ENCODE peak calls at places on chromosomes 3 and 15, in six cellular contexts. One of them, this sample, is unnamed.

GRCh38 chr15:25481208-25481862 is 42.5 kb upstream of the UBE3A start:
- DNase-seq in sigmoid colon: no peak
- DNase-seq in endothelial cell of umbilical vein: no peak
- DNase-seq in uterus: no peak
- DNase-seq in A549: no peak
- DNase-seq in body of pancreas: peak
- DNase-seq in this sample: no peak

GRCh38 chr3:133891662-133892389 is 3.9 kb downstream of the RAB6B start:
- DNase-seq in sigmoid colon: no peak
- DNase-seq in endothelial cell of umbilical vein: no peak
- DNase-seq in uterus: no peak
- DNase-seq in A549: no peak
- DNase-seq in body of pancreas: no peak
- DNase-seq in this sample: peak

GRCh38 chr3:124177070-124177469 is 185.1 kb upstream of the ROPN1 start:
- DNase-seq in sigmoid colon: no peak
- DNase-seq in endothelial cell of umbilical vein: no peak
- DNase-seq in uterus: no peak
- DNase-seq in A549: no peak
- DNase-seq in body of pancreas: no peak
- DNase-seq in this sample: no peak

GRCh38 chr3:135966349-135966695 is 794 bp downstream of the PPP2R3A start:
- DNase-seq in sigmoid colon: no peak
- DNase-seq in endothelial cell of umbilical vein: no peak
- DNase-seq in uterus: no peak
- DNase-seq in A549: no peak
- DNase-seq in body of pancreas: no peak
- DNase-seq in this sample: no peak

GRCh38 chr15:99502661-99503060 is 63.1 kb upstream of the MEF2A start:
- DNase-seq in sigmoid colon: no peak
- DNase-seq in endothelial cell of umbilical vein: no peak
- DNase-seq in uterus: no peak
- DNase-seq in A549: no peak
- DNase-seq in body of pancreas: no peak
- DNase-seq in this sample: peak

GRCh38 chr3:172522871-172523818 is at the start of gene TNFSF10:
- DNase-seq in sigmoid colon: peak
- DNase-seq in endothelial cell of umbilical vein: peak
- DNase-seq in uterus: peak
- DNase-seq in A549: no peak
- DNase-seq in body of pancreas: peak
- DNase-seq in this sample: peak

GRCh38 chr15:63107895-63108546 is 13.6 kb upstream of the LACTB start:
- DNase-seq in sigmoid colon: no peak
- DNase-seq in endothelial cell of umbilical vein: peak
- DNase-seq in uterus: no peak
- DNase-seq in A549: peak
- DNase-seq in body of pancreas: peak
- DNase-seq in this sample: no peak

GRCh38 chr3:183332487-183332886 is 79.4 kb downstream of the B3GNT5 start:
- DNase-seq in sigmoid colon: no peak
- DNase-seq in endothelial cell of umbilical vein: no peak
- DNase-seq in uterus: no peak
- DNase-seq in A549: no peak
- DNase-seq in body of pancreas: no peak
- DNase-seq in this sample: no peak

GRCh38 chr15:43998607-43999006 is 171.8 kb downstream of the WDR76 start:
- DNase-seq in sigmoid colon: no peak
- DNase-seq in endothelial cell of umbilical vein: peak
- DNase-seq in uterus: no peak
- DNase-seq in A549: no peak
- DNase-seq in body of pancreas: peak
- DNase-seq in this sample: no peak

GRCh38 chr15:28026764-28027713 is 72.1 kb downstream of the OCA2 start:
- DNase-seq in sigmoid colon: no peak
- DNase-seq in endothelial cell of umbilical vein: no peak
- DNase-seq in uterus: no peak
- DNase-seq in A549: no peak
- DNase-seq in body of pancreas: no peak
- DNase-seq in this sample: no peak

GRCh38 chr3:122893282-122893681 is 98.4 kb downstream of the SLC49A4 start:
- DNase-seq in sigmoid colon: no peak
- DNase-seq in endothelial cell of umbilical vein: no peak
- DNase-seq in uterus: no peak
- DNase-seq in A549: no peak
- DNase-seq in body of pancreas: no peak
- DNase-seq in this sample: no peak

GRCh38 chr3:30567139-30567753 is 39.2 kb upstream of the TGFBR2 start:
- DNase-seq in sigmoid colon: no peak
- DNase-seq in endothelial cell of umbilical vein: no peak
- DNase-seq in uterus: no peak
- DNase-seq in A549: no peak
- DNase-seq in body of pancreas: no peak
- DNase-seq in this sample: no peak

GRCh38 chr3:112814256-112814655 is 32.4 kb downstream of the CD200R1L start:
- DNase-seq in sigmoid colon: no peak
- DNase-seq in endothelial cell of umbilical vein: peak
- DNase-seq in uterus: no peak
- DNase-seq in A549: peak
- DNase-seq in body of pancreas: no peak
- DNase-seq in this sample: no peak

GRCh38 chr3:191376742-191377141 is 46.4 kb upstream of the UTS2B start:
- DNase-seq in sigmoid colon: no peak
- DNase-seq in endothelial cell of umbilical vein: peak
- DNase-seq in uterus: no peak
- DNase-seq in A549: no peak
- DNase-seq in body of pancreas: no peak
- DNase-seq in this sample: peak

DNA sequence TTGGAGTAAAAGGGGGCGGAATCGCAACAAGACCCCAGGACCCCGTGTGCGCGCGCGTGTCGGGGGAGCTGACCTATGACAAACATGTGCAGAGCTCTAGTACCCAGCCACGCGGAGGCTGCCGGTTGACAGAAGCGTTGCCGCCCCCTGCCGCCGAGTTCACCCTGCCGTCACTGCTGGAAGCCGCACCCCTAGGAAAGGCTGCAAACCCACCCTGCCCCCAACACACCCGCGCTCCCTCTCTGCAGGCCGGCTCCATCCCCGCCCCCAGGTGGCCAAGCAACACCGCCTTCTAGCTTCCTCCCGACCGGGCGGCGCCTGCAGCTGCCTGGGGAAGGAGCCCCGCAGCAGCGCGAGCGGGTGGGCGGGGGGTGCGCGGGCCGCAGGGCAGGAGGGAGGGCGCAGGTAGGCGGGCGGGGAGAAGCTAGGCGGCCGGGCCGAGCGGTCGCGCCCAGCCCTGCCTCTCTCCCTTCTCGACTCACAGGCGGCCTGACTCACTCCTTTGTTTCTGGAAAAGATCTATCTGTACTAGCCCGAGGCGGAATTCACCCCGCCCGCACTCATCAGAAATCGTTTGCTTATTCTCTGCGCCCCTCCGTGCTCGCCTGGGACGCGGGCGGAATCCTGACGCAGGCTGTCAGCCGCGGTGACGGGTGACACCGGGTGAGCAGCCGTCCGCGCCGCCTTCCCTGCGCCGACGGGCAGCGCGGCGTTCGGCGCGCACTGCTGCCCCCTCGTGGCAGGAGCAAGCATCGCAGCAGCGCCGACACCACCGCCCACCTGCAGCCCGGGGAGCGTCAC is 160.8 kb downstream of the GAP43 start:
- DNase-seq in sigmoid colon: peak
- DNase-seq in endothelial cell of umbilical vein: peak
- DNase-seq in uterus: peak
- DNase-seq in A549: peak
- DNase-seq in body of pancreas: peak
- DNase-seq in this sample: peak
- TF ChIP-seq POLR2A in sigmoid colon: no peak
- TF ChIP-seq POLR2A in endothelial cell of umbilical vein: no peak
- TF ChIP-seq POLR2A in uterus: peak
- TF ChIP-seq POLR2A in A549: peak
- TF ChIP-seq POLR2A in body of pancreas: peak
- TF ChIP-seq POLR2A in this sample: no peak

GRCh38 chr3:155232605-155233004 is 60.9 kb downstream of the STRIT1 start:
- DNase-seq in sigmoid colon: peak
- DNase-seq in endothelial cell of umbilical vein: no peak
- DNase-seq in uterus: peak
- DNase-seq in A549: no peak
- DNase-seq in body of pancreas: peak
- DNase-seq in this sample: peak
- TF ChIP-seq POLR2A in sigmoid colon: no peak
- TF ChIP-seq POLR2A in endothelial cell of umbilical vein: no peak
- TF ChIP-seq POLR2A in uterus: no peak
- TF ChIP-seq POLR2A in A549: no peak
- TF ChIP-seq POLR2A in body of pancreas: no peak
- TF ChIP-seq POLR2A in this sample: no peak

GRCh38 chr3:100536093-100536492 is 43.7 kb downstream of the TMEM45A start:
- DNase-seq in sigmoid colon: no peak
- DNase-seq in endothelial cell of umbilical vein: no peak
- DNase-seq in uterus: no peak
- DNase-seq in A549: no peak
- DNase-seq in body of pancreas: no peak
- DNase-seq in this sample: no peak
- TF ChIP-seq POLR2A in sigmoid colon: no peak
- TF ChIP-seq POLR2A in endothelial cell of umbilical vein: no peak
- TF ChIP-seq POLR2A in uterus: no peak
- TF ChIP-seq POLR2A in A549: no peak
- TF ChIP-seq POLR2A in body of pancreas: no peak
- TF ChIP-seq POLR2A in this sample: no peak

GRCh38 chr3:150384517-150385212 is 23.4 kb upstream of the TSC22D2 start:
- DNase-seq in sigmoid colon: no peak
- DNase-seq in endothelial cell of umbilical vein: no peak
- DNase-seq in uterus: no peak
- DNase-seq in A549: no peak
- DNase-seq in body of pancreas: peak
- DNase-seq in this sample: peak
- TF ChIP-seq POLR2A in sigmoid colon: no peak
- TF ChIP-seq POLR2A in endothelial cell of umbilical vein: no peak
- TF ChIP-seq POLR2A in uterus: no peak
- TF ChIP-seq POLR2A in A549: no peak
- TF ChIP-seq POLR2A in body of pancreas: no peak
- TF ChIP-seq POLR2A in this sample: no peak

DNA sequence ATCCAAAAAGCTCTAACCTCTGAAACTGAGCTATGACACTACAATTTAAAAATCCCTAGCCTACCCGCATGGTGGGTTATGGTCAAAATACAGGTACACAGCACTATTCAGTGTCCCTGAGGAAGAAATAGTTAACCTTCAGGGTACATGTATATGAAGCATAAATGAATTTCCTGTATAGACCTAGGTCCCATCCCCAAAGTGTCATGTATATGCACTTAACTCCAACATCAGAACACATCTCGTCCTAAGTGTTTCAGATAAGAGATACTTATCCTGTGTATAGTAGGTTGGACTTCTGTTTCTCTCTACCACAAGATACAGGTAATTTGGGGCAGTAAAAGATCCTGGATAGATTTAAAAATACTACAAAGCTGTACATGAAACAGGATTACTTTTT is 6.4 kb downstream of the RPL14 start:
- DNase-seq in sigmoid colon: no peak
- DNase-seq in endothelial cell of umbilical vein: no peak
- DNase-seq in uterus: no peak
- DNase-seq in A549: no peak
- DNase-seq in body of pancreas: no peak
- DNase-seq in this sample: no peak
- TF ChIP-seq POLR2A in sigmoid colon: no peak
- TF ChIP-seq POLR2A in endothelial cell of umbilical vein: no peak
- TF ChIP-seq POLR2A in uterus: no peak
- TF ChIP-seq POLR2A in A549: no peak
- TF ChIP-seq POLR2A in body of pancreas: no peak
- TF ChIP-seq POLR2A in this sample: no peak

DNA sequence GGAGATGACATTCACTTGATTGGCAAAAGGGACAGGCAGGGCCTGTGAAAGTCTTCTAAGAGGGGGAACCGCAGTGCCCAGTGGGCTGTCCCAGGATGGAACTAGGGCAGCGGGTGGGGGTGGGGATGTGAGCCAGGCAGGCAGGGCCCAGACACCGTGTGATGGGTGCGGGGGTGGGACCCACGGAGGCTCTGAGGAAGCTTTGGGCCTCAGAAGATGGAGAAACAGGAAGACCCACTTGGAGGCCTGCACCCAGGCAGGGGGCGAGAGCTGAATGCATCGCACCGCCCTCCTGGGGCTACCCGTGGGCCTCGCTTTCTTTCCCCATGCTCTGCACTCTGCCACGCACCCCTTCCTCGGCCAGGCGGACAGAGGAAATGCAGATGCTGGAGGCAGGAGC is 32.9 kb upstream of the ACAD9 start:
- DNase-seq in sigmoid colon: no peak
- DNase-seq in endothelial cell of umbilical vein: no peak
- DNase-seq in uterus: no peak
- DNase-seq in A549: no peak
- DNase-seq in body of pancreas: peak
- DNase-seq in this sample: no peak
- TF ChIP-seq POLR2A in sigmoid colon: no peak
- TF ChIP-seq POLR2A in endothelial cell of umbilical vein: no peak
- TF ChIP-seq POLR2A in uterus: no peak
- TF ChIP-seq POLR2A in A549: no peak
- TF ChIP-seq POLR2A in body of pancreas: no peak
- TF ChIP-seq POLR2A in this sample: no peak

This sample was measured in lower leg skin.